ENCODE peak calls at places on chromosomes 11 and 22, in seven cellular contexts. Q is ovary, X is testis, L is AG04450, O is lung, J is spleen, I is tibial artery. S is an unnamed sample.

GRCh38 chr11:125766251-125766650 is 12.4 kb downstream of the PATE2 start:
- DNase-seq in O (no peak), X (no peak), Q (no peak), J (no peak), I (no peak), L (no peak), S (no peak)

GRCh38 chr11:97454988-97455387 is 1065.2 kb downstream of the JRKL start:
- DNase-seq in I (no peak), J (no peak), L (no peak), Q (no peak), O (no peak), X (no peak), S (no peak)

GRCh38 chr11:118169300-118170140 is 6.9 kb downstream of the SCN2B start:
- DNase-seq in O (no peak), I (no peak), L (no peak), J (no peak), Q (no peak), X (no peak), S (no peak)

GRCh38 chr11:70630068-70630467 is 231.7 kb downstream of the CTTN start:
- DNase-seq in I (no peak), O (no peak), L (no peak), J (no peak), Q (no peak), X (no peak), S (no peak)

GRCh38 chr11:57638005-57638760 is 11.5 kb downstream of the YPEL4 start:
- DNase-seq in L (peak), O (peak), Q (peak), I (no peak), J (no peak), X (peak), S (peak)

GRCh38 chr11:116847612-116848011 is 10.2 kb upstream of the APOA1 start:
- DNase-seq in X (no peak), O (no peak), I (no peak), Q (no peak), L (no peak), J (no peak), S (no peak)

GRCh38 chr11:64331569-64332371 is 8.2 kb upstream of the CCDC88B start:
- DNase-seq in Q (peak), J (peak), I (peak), O (peak), L (peak), X (peak), S (no peak)

GRCh38 chr11:114110948-114111347 is 51.4 kb downstream of the ZBTB16 start:
- DNase-seq in L (no peak), I (peak), Q (peak), X (peak), O (no peak), J (no peak), S (no peak)

GRCh38 chr11:119029340-119030028 is 1.2 kb downstream of the SLC37A4 start:
- DNase-seq in X (peak), J (peak), I (peak), L (no peak), Q (peak), O (no peak), S (no peak)

GRCh38 chr22:44444341-44445306 is 53.4 kb downstream of the RTL6 start:
- DNase-seq in J (peak), L (no peak), I (peak), Q (peak), O (no peak), X (no peak), S (no peak)

GRCh38 chr11:43835104-43835503 is 45.5 kb upstream of the ALKBH3 start:
- DNase-seq in Q (no peak), J (no peak), O (no peak), L (no peak), I (no peak), X (no peak), S (no peak)

GRCh38 chr22:26563022-26563421 is 26.9 kb downstream of the TPST2 start:
- DNase-seq in X (no peak), Q (no peak), I (no peak), O (no peak), L (no peak), J (no peak), S (no peak)

GRCh38 chr22:39623603-39624500 is 53.3 kb downstream of the CACNA1I start:
- DNase-seq in L (no peak), I (no peak), X (no peak), J (no peak), O (no peak), Q (no peak), S (no peak)

GRCh38 chr11:121870202-121871045 is 245.6 kb downstream of the BLID start:
- DNase-seq in J (no peak), L (no peak), O (no peak), I (peak), X (peak), Q (no peak), S (no peak)

GRCh38 chr22:41862160-41862529 is 29.2 kb downstream of the SREBF2 start:
- DNase-seq in Q (peak), O (no peak), X (peak), J (no peak), L (no peak), I (no peak), S (no peak)
- H3K4me3 ChIP-seq in Q (no peak), O (no peak), X (no peak), J (no peak), L (no peak), I (no peak), S (no peak)

DNA sequence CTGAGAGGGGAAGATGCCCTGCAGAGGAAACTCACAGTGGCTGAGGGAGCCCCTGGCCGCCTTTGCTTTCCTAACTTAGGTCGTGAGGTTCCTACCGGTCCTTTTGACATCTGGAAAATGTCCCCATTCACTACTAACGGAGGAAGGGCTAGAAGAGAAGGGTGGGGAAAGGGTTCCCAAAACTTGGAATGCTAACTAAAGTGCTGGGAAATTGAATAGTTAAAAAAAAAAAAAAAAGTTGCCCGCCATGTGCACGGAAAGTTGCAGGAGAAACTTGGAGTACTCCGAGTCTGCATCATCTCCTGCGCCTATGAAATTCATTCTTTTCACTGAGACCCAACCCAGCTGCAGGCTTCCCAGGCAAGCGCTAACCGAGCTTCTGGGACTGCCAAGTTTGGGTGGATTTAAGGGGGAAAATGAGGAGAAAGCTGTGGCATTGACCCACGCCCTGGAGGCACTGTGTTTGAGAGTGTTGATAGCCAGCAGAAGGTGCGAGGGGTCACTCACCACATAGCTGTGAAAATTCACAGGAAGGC is 854 bp downstream of the TIMP3 start:
- DNase-seq in Q (no peak), L (no peak), J (no peak), X (no peak), O (no peak), I (no peak), S (no peak)
- H3K27ac ChIP-seq in Q (no peak), L (peak), J (peak), X (peak), O (peak), I (peak), S (peak)

GRCh38 chr11:73907191-73907590 is 30.4 kb downstream of the PAAF1 start:
- DNase-seq in L (no peak), X (no peak), Q (no peak), O (no peak), J (no peak), I (no peak), S (no peak)
- H3K4me3 ChIP-seq in L (no peak), X (no peak), Q (no peak), O (no peak), J (no peak), I (no peak), S (no peak)

DNA sequence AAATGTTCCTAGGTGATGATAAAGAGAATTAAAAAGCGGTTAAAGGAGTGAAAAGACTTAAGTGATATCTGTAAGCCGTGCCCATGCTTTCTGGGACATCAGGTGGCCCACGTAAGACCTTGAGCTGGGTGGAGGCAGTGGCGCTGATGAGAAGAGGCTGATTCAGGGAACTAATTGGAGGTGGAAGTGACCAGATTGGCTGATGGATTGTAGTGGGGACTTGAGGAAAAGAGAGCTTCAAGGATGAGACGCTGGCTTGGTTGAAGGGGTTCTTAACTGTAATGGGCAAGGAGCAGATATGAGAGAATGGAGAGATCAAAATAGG is 69.1 kb upstream of the EP300 start:
- DNase-seq in J (no peak), L (no peak), Q (no peak), O (no peak), I (no peak), X (peak), S (no peak)
- H3K27ac ChIP-seq in J (peak), L (no peak), Q (peak), O (peak), I (peak), X (peak), S (peak)

GRCh38 chr11:72641522-72641899 is 32.7 kb downstream of the PDE2A start:
- DNase-seq in X (no peak), L (no peak), J (no peak), Q (no peak), O (no peak), I (no peak), S (no peak)
- H3K4me3 ChIP-seq in X (peak), L (no peak), J (peak), Q (peak), O (peak), I (peak), S (peak)

GRCh38 chr11:45035440-45035839 is 84.8 kb upstream of the TP53I11 start:
- DNase-seq in L (no peak), I (no peak), Q (no peak), O (no peak), J (no peak), X (no peak), S (no peak)

GRCh38 chr11:45036010-45036409 is 85.3 kb upstream of the TP53I11 start:
- DNase-seq in X (no peak), O (no peak), L (no peak), J (no peak), I (no peak), Q (no peak), S (no peak)

GRCh38 chr11:45038923-45039322 is 88.2 kb upstream of the TP53I11 start:
- DNase-seq in Q (no peak), O (no peak), X (no peak), J (no peak), L (no peak), I (no peak), S (no peak)

GRCh38 chr11:45037425-45038005 is 86.8 kb upstream of the TP53I11 start:
- DNase-seq in Q (no peak), I (no peak), O (no peak), L (no peak), J (no peak), X (no peak), S (no peak)

DNA sequence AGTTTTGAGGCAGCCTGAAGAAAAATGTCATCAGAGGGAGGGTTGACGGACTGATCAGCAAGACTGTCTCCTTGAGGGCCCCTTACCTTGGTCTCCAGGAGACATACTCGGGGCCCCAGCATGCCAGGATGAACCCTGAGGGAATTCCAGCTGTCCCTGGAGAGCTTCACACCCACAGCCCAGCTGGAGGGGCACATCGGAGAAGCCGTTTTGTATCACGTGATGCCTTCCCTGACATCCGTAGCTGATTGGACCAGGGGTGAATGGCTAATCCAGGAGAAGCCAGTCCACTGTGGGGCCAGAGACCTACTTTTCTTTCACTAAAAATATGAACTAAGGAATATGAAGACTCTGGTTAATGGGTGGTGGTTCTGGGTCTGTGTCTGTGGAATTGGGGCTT is 86.0 kb upstream of the TP53I11 start:
- DNase-seq in O (no peak), Q (no peak), L (no peak), X (no peak), J (no peak), I (no peak), S (no peak)
- H3K27ac ChIP-seq in O (no peak), Q (no peak), L (no peak), X (no peak), J (no peak), I (no peak), S (no peak)

DNA sequence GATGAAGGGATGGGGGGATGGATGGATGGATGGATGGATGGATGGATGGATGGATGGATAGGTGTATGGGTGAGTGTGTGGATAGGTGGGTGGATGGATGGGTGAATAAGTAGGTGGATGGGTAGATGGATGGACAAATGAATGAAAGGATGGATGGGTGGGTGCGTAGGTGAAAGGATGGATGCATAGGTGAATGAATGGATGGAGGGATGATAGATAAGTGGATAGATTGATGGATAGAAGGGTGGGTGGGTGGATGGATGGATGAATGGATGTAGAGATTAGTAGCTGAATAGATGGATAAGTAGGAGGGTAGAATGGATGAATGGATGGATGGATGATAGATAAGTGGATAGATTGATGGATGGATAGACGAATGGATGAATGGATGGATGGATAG is 152.7 kb downstream of the MN1 start:
- DNase-seq in X (no peak), I (no peak), J (no peak), O (no peak), Q (no peak), L (no peak), S (no peak)
- H3K4me3 ChIP-seq in X (no peak), I (no peak), J (no peak), O (no peak), Q (no peak), L (no peak), S (no peak)

GRCh38 chr11:62805991-62806441 is 776 bp upstream of the NXF1 start:
- DNase-seq in I (no peak), L (no peak), J (no peak), O (no peak), Q (no peak), X (no peak), S (no peak)
- H3K27ac ChIP-seq in I (peak), L (no peak), J (peak), O (peak), Q (peak), X (peak), S (peak)

GRCh38 chr11:76680517-76681425 is 10.2 kb upstream of the LRRC32 start:
- DNase-seq in X (peak), O (peak), J (peak), L (no peak), I (peak), Q (peak), S (no peak)
- H3K4me3 ChIP-seq in X (no peak), O (no peak), J (no peak), L (no peak), I (no peak), Q (no peak), S (peak)

S was measured in thoracic aorta.